ENCODE peak calls at places on chromosomes 4 and X, in five cellular contexts. One of them, this sample, is unnamed.

GRCh38 chrX:45557390-45557789 is 356.7 kb upstream of the DIPK2B start:
- DNase-seq in GM23338: no peak
- DNase-seq in MM.1S: no peak
- DNase-seq in neural progenitor cell: no peak
- DNase-seq in OCI-LY7: no peak
- DNase-seq in this sample: peak; percentile 0

GRCh38 chr4:1187182-1187581 is 14.8 kb upstream of the SPON2 start:
- DNase-seq in MM.1S: peak; percentile 83
- DNase-seq in neural progenitor cell: no peak
- DNase-seq in OCI-LY7: no peak
- DNase-seq in GM23338: no peak
- DNase-seq in this sample: no peak

GRCh38 chr4:102263024-102263787 is 82.1 kb downstream of the SLC39A8 start:
- DNase-seq in MM.1S: peak; percentile 45
- DNase-seq in neural progenitor cell: peak; percentile 66
- DNase-seq in OCI-LY7: peak; percentile 46
- DNase-seq in GM23338: peak; percentile 68
- DNase-seq in this sample: peak; percentile 57

GRCh38 chr4:186554485-186554884 is 882 bp downstream of the MTNR1A start:
- DNase-seq in GM23338: peak; percentile 76
- DNase-seq in MM.1S: no peak
- DNase-seq in neural progenitor cell: peak; percentile 72
- DNase-seq in OCI-LY7: no peak
- DNase-seq in this sample: peak; percentile 41

GRCh38 chr4:24686866-24687672 is 102.7 kb upstream of the DHX15 start:
- DNase-seq in neural progenitor cell: peak; percentile 49
- DNase-seq in GM23338: peak; percentile 78
- DNase-seq in OCI-LY7: peak; percentile 11
- DNase-seq in MM.1S: no peak
- DNase-seq in this sample: no peak

GRCh38 chr4:61994036-61994435 is 793.9 kb downstream of the ADGRL3 start:
- DNase-seq in MM.1S: no peak
- DNase-seq in neural progenitor cell: no peak
- DNase-seq in GM23338: no peak
- DNase-seq in OCI-LY7: no peak
- DNase-seq in this sample: no peak

GRCh38 chr4:10108818-10109783 is 7.5 kb downstream of the WDR1 start:
- DNase-seq in GM23338: no peak
- DNase-seq in MM.1S: no peak
- DNase-seq in OCI-LY7: no peak
- DNase-seq in neural progenitor cell: no peak
- DNase-seq in this sample: peak; percentile 66

GRCh38 chr4:39046243-39046642 is 14.0 kb upstream of the TMEM156 start:
- DNase-seq in MM.1S: no peak
- DNase-seq in neural progenitor cell: no peak
- DNase-seq in OCI-LY7: no peak
- DNase-seq in GM23338: no peak
- DNase-seq in this sample: peak; percentile 40

GRCh38 chr4:114603455-114603854 is 4.8 kb downstream of the UGT8 start:
- DNase-seq in MM.1S: peak; percentile 69
- DNase-seq in neural progenitor cell: no peak
- DNase-seq in OCI-LY7: peak; percentile 85
- DNase-seq in GM23338: no peak
- DNase-seq in this sample: no peak
- H3K27ac ChIP-seq in MM.1S: no peak overlapping the region
- H3K27ac ChIP-seq in neural progenitor cell: no peak overlapping the region
- H3K27ac ChIP-seq in OCI-LY7: peak overlapping the region; percentile 80
- H3K27ac ChIP-seq in GM23338: no peak overlapping the region
- H3K27ac ChIP-seq in this sample: no peak overlapping the region

GRCh38 chrX:53421125-53421524 is 1.3 kb downstream of the SMC1A start:
- DNase-seq in OCI-LY7: peak; percentile 9
- DNase-seq in GM23338: no peak
- DNase-seq in neural progenitor cell: no peak
- DNase-seq in MM.1S: no peak
- DNase-seq in this sample: no peak
- TF ChIP-seq EZH2phosphoT487 in OCI-LY7: no peak
- TF ChIP-seq EZH2phosphoT487 in GM23338: no peak
- TF ChIP-seq EZH2phosphoT487 in neural progenitor cell: no peak
- TF ChIP-seq EZH2phosphoT487 in MM.1S: no peak
- TF ChIP-seq EZH2phosphoT487 in this sample: no peak

GRCh38 chr4:151563194-151563593 is 154.2 kb downstream of the FHIP1A start:
- DNase-seq in GM23338: no peak
- DNase-seq in neural progenitor cell: no peak
- DNase-seq in MM.1S: no peak
- DNase-seq in OCI-LY7: no peak
- DNase-seq in this sample: no peak

GRCh38 chr4:151555151-151555945 is 146.4 kb downstream of the FHIP1A start:
- DNase-seq in GM23338: no peak
- DNase-seq in OCI-LY7: no peak
- DNase-seq in MM.1S: no peak
- DNase-seq in neural progenitor cell: no peak
- DNase-seq in this sample: no peak

GRCh38 chr4:151558496-151559113 is 149.6 kb downstream of the FHIP1A start:
- DNase-seq in MM.1S: no peak
- DNase-seq in neural progenitor cell: no peak
- DNase-seq in OCI-LY7: no peak
- DNase-seq in GM23338: no peak
- DNase-seq in this sample: no peak

GRCh38 chr4:151561551-151562256 is 152.7 kb downstream of the FHIP1A start:
- DNase-seq in GM23338: no peak
- DNase-seq in MM.1S: no peak
- DNase-seq in OCI-LY7: no peak
- DNase-seq in neural progenitor cell: no peak
- DNase-seq in this sample: peak; percentile 51

DNA sequence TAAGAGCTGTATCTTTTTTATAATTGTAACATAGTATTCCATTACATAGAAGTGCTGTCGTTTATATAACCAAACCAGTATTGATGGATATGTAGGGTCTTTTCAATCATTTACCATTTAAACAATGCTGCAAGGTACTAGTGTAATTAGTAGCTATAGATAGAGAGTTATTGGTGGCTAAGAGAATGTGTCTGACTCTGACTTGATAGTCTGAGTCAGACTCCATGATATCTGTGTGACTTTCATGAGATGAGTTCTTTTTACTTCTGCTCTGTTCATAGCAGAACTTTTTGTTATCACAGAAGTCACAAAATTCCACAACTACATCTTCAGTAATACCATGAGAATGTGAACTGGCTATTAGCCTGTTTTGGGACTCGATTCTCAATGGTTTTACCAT is 150.6 kb downstream of the FHIP1A start:
- DNase-seq in neural progenitor cell: no peak
- DNase-seq in OCI-LY7: no peak
- DNase-seq in MM.1S: no peak
- DNase-seq in GM23338: no peak
- DNase-seq in this sample: no peak
- H3K27ac ChIP-seq in neural progenitor cell: no peak overlapping the region
- H3K27ac ChIP-seq in OCI-LY7: no peak overlapping the region
- H3K27ac ChIP-seq in MM.1S: no peak overlapping the region
- H3K27ac ChIP-seq in GM23338: no peak overlapping the region
- H3K27ac ChIP-seq in this sample: no peak overlapping the region

GRCh38 chrX:84046403-84046984 is 141.5 kb downstream of the RPS6KA6 start:
- DNase-seq in OCI-LY7: peak; percentile 15
- DNase-seq in MM.1S: peak; percentile 63
- DNase-seq in GM23338: peak; percentile 56
- DNase-seq in neural progenitor cell: peak; percentile 15
- DNase-seq in this sample: peak; percentile 43
- TF ChIP-seq EZH2phosphoT487 in OCI-LY7: no peak
- TF ChIP-seq EZH2phosphoT487 in MM.1S: no peak
- TF ChIP-seq EZH2phosphoT487 in GM23338: no peak
- TF ChIP-seq EZH2phosphoT487 in neural progenitor cell: no peak
- TF ChIP-seq EZH2phosphoT487 in this sample: no peak

GRCh38 chr4:148693913-148694649 is 251.9 kb upstream of the NR3C2 start:
- DNase-seq in OCI-LY7: no peak
- DNase-seq in MM.1S: no peak
- DNase-seq in GM23338: no peak
- DNase-seq in neural progenitor cell: no peak
- DNase-seq in this sample: no peak
- H3K27ac ChIP-seq in OCI-LY7: no peak overlapping the region
- H3K27ac ChIP-seq in MM.1S: no peak overlapping the region
- H3K27ac ChIP-seq in GM23338: no peak overlapping the region
- H3K27ac ChIP-seq in neural progenitor cell: no peak overlapping the region
- H3K27ac ChIP-seq in this sample: no peak overlapping the region

GRCh38 chr4:94430416-94430815 is 21.3 kb upstream of the PDLIM5 start:
- DNase-seq in MM.1S: no peak
- DNase-seq in OCI-LY7: no peak
- DNase-seq in GM23338: no peak
- DNase-seq in neural progenitor cell: no peak
- DNase-seq in this sample: no peak
- TF ChIP-seq EZH2phosphoT487 in MM.1S: no peak
- TF ChIP-seq EZH2phosphoT487 in OCI-LY7: no peak
- TF ChIP-seq EZH2phosphoT487 in GM23338: no peak
- TF ChIP-seq EZH2phosphoT487 in neural progenitor cell: no peak
- TF ChIP-seq EZH2phosphoT487 in this sample: no peak

DNA sequence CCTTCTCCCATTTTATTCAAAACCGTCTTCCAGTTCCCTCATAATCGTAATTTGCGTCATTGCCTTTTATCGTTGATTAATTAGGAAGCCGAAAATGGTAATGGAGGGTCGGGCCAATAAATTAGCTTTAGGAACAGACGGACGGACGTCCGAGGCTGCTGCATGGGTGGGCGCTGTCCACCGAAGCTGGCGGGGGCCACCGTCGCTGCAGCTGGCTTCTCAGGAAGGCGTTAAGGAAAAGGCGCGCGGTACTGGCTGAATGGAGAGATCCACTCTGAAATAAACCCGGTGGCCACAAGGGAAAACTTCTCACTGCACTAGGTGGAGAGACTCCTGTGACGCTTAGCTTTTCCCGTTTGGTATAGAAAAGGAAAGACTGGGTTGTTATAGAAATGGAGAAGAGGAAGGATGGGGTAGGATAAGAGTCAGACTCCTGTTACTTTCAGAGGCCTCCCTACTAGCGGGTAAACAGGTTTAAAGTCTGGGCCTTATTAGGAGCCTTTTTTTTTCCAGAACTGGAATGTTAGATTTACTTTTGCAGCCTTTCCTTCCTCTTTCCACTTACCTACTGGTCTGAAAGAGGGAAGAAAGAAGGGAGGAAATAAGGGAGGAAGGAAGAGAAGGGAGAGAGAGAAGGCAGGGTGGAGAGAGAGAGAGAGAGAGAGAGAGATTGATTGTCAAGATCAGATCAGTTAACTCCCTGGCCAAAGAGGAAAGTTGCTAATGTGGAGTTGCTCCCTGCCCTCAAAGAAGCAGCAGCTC is 11.3 kb upstream of the PRDM8 start:
- DNase-seq in OCI-LY7: no peak
- DNase-seq in GM23338: peak; percentile 26
- DNase-seq in MM.1S: no peak
- DNase-seq in neural progenitor cell: peak; percentile 57
- DNase-seq in this sample: peak; percentile 44
- H3K27ac ChIP-seq in OCI-LY7: no peak overlapping the region
- H3K27ac ChIP-seq in GM23338: no peak overlapping the region
- H3K27ac ChIP-seq in MM.1S: no peak overlapping the region
- H3K27ac ChIP-seq in neural progenitor cell: no peak overlapping the region
- H3K27ac ChIP-seq in this sample: no peak overlapping the region

This sample was measured in GM23248.